ENCODE peak calls at places on chromosomes 16 and 17, in five cellular contexts. M, Y, P, E and C are unnamed samples.

GRCh38 chr17:76968707-76969597 is 100.7 kb downstream of the MGAT5B start:
- DNase-seq in P (no peak), M (no peak), E (no peak), Y (peak; percentile 6), C (no peak)

GRCh38 chr16:35516551-35516950 is 2057.1 kb downstream of the TP53TG3F start:
- DNase-seq in P (no peak), Y (no peak), E (no peak), M (no peak), C (no peak)

GRCh38 chr17:54439816-54440215 is 460.8 kb upstream of the TOM1L1 start:
- DNase-seq in P (no peak), M (no peak), E (no peak), Y (no peak), C (no peak)

GRCh38 chr16:63578791-63579190 is 1542.6 kb upstream of the CDH8 start:
- DNase-seq in M (no peak), E (no peak), Y (peak; percentile 33), P (no peak), C (no peak)

GRCh38 chr16:48112603-48113400 is 43.0 kb downstream of the ABCC12 start:
- DNase-seq in P (no peak), M (no peak), Y (peak; percentile 17), E (no peak), C (no peak)

GRCh38 chr16:22369221-22369811 is 5.1 kb downstream of the CDR2 start:
- DNase-seq in P (no peak), Y (peak; percentile 79), E (no peak), M (no peak), C (no peak)

GRCh38 chr16:297832-298231 is 14.9 kb downstream of the PDIA2 start:
- DNase-seq in Y (no peak), P (no peak), M (no peak), E (no peak), C (no peak)

GRCh38 chr17:17214646-17215436 is 8.7 kb upstream of the PLD6 start:
- DNase-seq in P (no peak), E (no peak), M (no peak), Y (no peak), C (no peak)

GRCh38 chr17:28902819-28903545 is at the start of gene DHRS13:
- DNase-seq in M (peak; percentile 80), E (peak; percentile 44), P (peak; percentile 93), Y (peak; percentile 91), C (peak; percentile 90)

GRCh38 chr17:58329035-58329807 is 626 bp upstream of the TSPOAP1 start:
- DNase-seq in E (no peak), Y (no peak), P (peak; percentile 33), M (no peak), C (no peak)
- H3K4me3 ChIP-seq in E (peak overlapping the region; percentile 33), Y (no peak overlapping the region), P (no peak overlapping the region), M (no peak overlapping the region), C (no peak overlapping the region)

GRCh38 chr16:12002447-12003006 is 26.0 kb downstream of the SNX29 start:
- DNase-seq in E (no peak), P (no peak), M (no peak), Y (peak; percentile 93), C (no peak)
- H3K4me3 ChIP-seq in E (no peak overlapping the region), P (no peak overlapping the region), M (no peak overlapping the region), Y (peak overlapping the region; percentile 5), C (no peak overlapping the region)

GRCh38 chr16:31134625-31135534 is 647 bp downstream of the PRSS8 start:
- DNase-seq in P (no peak), Y (no peak), E (no peak), M (no peak), C (peak; percentile 50)

GRCh38 chr16:31132979-31133599 is 2.4 kb downstream of the PRSS8 start:
- DNase-seq in P (no peak), M (no peak), E (no peak), Y (no peak), C (no peak)

GRCh38 chr16:31134091-31134571 is 1.4 kb downstream of the PRSS8 start:
- DNase-seq in P (no peak), M (no peak), Y (no peak), E (no peak), C (no peak)

GRCh38 chr16:31136287-31136662 is 748 bp upstream of the PRSS8 start:
- DNase-seq in M (no peak), P (no peak), E (no peak), Y (no peak), C (no peak)

GRCh38 chr16:31135535-31136286 is at the start of gene PRSS8:
- DNase-seq in E (no peak), P (no peak), Y (no peak), M (no peak), C (no peak)
- H3K4me3 ChIP-seq in E (no peak within 1 kb of the TSS), P (peak within 1 kb of the TSS; percentile 4), Y (no peak within 1 kb of the TSS), M (no peak within 1 kb of the TSS), C (no peak within 1 kb of the TSS)

GRCh38 chr16:9062301-9062700 is 29.1 kb upstream of the HAPSTR1 start:
- DNase-seq in Y (no peak), E (no peak), P (no peak), M (no peak), C (no peak)

GRCh38 chr16:9065077-9065476 is 26.4 kb upstream of the HAPSTR1 start:
- DNase-seq in E (no peak), P (no peak), Y (no peak), M (no peak), C (no peak)

GRCh38 chr16:9058211-9058610 is 33.2 kb upstream of the HAPSTR1 start:
- DNase-seq in Y (no peak), M (no peak), E (no peak), P (no peak), C (no peak)

GRCh38 chr16:9060225-9060624 is 31.2 kb upstream of the HAPSTR1 start:
- DNase-seq in P (no peak), Y (no peak), M (no peak), E (no peak), C (no peak)

DNA sequence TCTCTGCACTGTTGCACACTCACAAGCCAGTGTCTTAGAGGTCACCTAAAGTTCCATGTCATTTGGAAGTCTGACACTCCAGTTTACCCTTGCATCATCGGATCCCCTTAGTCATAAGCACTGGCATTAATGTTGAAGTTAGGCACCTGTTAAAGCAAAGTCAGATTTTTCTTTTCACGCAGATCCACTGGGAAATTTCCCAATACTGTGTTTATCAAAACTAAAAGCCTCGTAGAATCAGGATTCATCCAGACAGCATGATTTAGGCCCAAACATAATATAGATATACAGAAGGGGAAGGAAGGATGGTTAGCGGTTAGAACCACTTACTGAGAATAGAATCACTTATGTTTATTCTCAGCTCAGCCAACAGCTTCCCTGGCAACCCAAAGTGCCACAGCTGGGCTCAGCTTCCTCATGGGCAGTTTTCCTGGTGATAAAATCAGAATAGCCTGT is 30.1 kb upstream of the HAPSTR1 start:
- DNase-seq in E (no peak), M (no peak), P (no peak), Y (no peak), C (peak; percentile 34)
- H3K4me3 ChIP-seq in E (no peak overlapping the region), M (no peak overlapping the region), P (no peak overlapping the region), Y (no peak overlapping the region), C (no peak overlapping the region)

DNA sequence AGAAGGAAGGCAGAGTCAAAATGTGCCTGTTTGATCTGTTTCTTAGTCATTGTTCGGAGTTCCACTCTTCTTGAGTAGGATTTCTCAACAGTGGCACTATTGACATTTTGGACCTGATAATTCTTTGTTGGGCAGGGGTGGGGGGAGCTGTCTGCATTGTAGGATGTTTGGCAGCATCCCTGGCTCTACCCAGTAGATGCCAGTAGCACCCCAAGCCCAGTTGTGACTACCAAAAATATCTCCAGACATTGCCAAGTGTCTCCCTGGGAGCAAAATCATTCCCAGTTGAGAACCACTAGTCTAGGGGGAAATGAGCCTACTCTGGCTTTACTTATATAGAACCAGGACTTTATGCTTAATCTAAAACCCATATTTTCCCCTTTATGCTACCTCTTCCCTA is 1.1 kb upstream of the GFOD2 start:
- DNase-seq in M (no peak), Y (peak; percentile 17), E (no peak), P (peak; percentile 19), C (no peak)
- H3K4me3 ChIP-seq in M (no peak overlapping the region), Y (no peak overlapping the region), E (peak overlapping the region; percentile 92), P (peak overlapping the region; percentile 96), C (peak overlapping the region; percentile 89)

GRCh38 chr17:36085710-36086268 is 4.2 kb downstream of the CCL3 start:
- DNase-seq in P (no peak), Y (peak; percentile 62), E (no peak), M (no peak), C (no peak)
- H3K4me3 ChIP-seq in P (no peak overlapping the region), Y (no peak overlapping the region), E (no peak overlapping the region), M (no peak overlapping the region), C (no peak overlapping the region)